ENCODE peak calls at places on chromosomes 4 and X, in ten cellular contexts. U is upper lobe of left lung, C is endodermal cell, S is upper lobe of right lung, X is suprapubic skin, P is heart left ventricle, A is left ventricle myocardium inferior, D is thyroid gland, V is thoracic aorta, Y is uterus. J is an unnamed sample.

GRCh38 chrX:71542825-71543224 is 9.9 kb downstream of the OGT start:
- DNase-seq in U (no peak), C (no peak), S (no peak), X (no peak), P (no peak), A (no peak), D (no peak), V (no peak), Y (no peak), J (no peak)

GRCh38 chr4:139735381-139736256 is 70.0 kb downstream of the MGST2 start:
- DNase-seq in U (peak; percentile 87), C (peak; percentile 81), S (peak; percentile 66), X (peak; percentile 76), P (peak; percentile 44), A (peak; percentile 35), D (peak; percentile 14), V (no peak), Y (peak; percentile 49), J (peak; percentile 83)

GRCh38 chr4:123672987-123673386 is 276.4 kb downstream of the SPRY1 start:
- DNase-seq in U (no peak), C (no peak), S (no peak), X (no peak), P (no peak), A (no peak), D (no peak), V (no peak), Y (no peak), J (no peak)

GRCh38 chrX:154373340-154374306 is 811 bp downstream of the FLNA start:
- DNase-seq in U (no peak), C (peak; percentile 92), S (peak; percentile 81), X (no peak), P (peak; percentile 63), A (peak; percentile 41), D (peak; percentile 71), V (no peak), Y (peak; percentile 69), J (peak; percentile 88)

GRCh38 chr4:185332575-185333464 is 62.9 kb downstream of the LRP2BP start:
- DNase-seq in U (no peak), C (no peak), S (no peak), X (no peak), P (no peak), A (no peak), D (no peak), V (no peak), Y (no peak), J (no peak)

GRCh38 chr4:169345207-169345788 is 74.5 kb upstream of the SH3RF1 start:
- DNase-seq in U (no peak), C (no peak), S (no peak), X (no peak), P (no peak), A (no peak), D (no peak), V (no peak), Y (no peak), J (no peak)

GRCh38 chr4:52111995-52112394 is 60.9 kb downstream of the SPATA18 start:
- DNase-seq in U (no peak), C (no peak), S (no peak), X (no peak), P (no peak), A (no peak), D (no peak), V (no peak), Y (no peak), J (no peak)

GRCh38 chr4:107734120-107734519 is 14.1 kb upstream of the PAPSS1 start:
- DNase-seq in U (no peak), C (peak; percentile 83), S (no peak), X (no peak), P (no peak), A (no peak), D (no peak), V (no peak), Y (no peak), J (no peak)

GRCh38 chr4:113978561-113979156 is 788 bp downstream of the ARSJ start:
- DNase-seq in U (peak; percentile 85), C (peak; percentile 75), S (peak; percentile 58), X (no peak), P (no peak), A (no peak), D (peak; percentile 5), V (no peak), Y (peak; percentile 36), J (no peak)

GRCh38 chr4:33160126-33160525 is 2440.0 kb downstream of the PCDH7 start:
- DNase-seq in U (no peak), C (peak; percentile 42), S (no peak), X (no peak), P (no peak), A (no peak), D (no peak), V (no peak), Y (no peak), J (no peak)

GRCh38 chrX:68945603-68946228 is 116.9 kb downstream of the EFNB1 start:
- DNase-seq in U (no peak), C (peak; percentile 80), S (no peak), X (no peak), P (no peak), A (no peak), D (no peak), V (no peak), Y (no peak), J (no peak)

GRCh38 chr4:129738175-129738574 is 642.2 kb downstream of the C4orf33 start:
- DNase-seq in U (no peak), C (no peak), S (no peak), X (no peak), P (no peak), A (no peak), D (no peak), V (no peak), Y (no peak), J (no peak)

DNA sequence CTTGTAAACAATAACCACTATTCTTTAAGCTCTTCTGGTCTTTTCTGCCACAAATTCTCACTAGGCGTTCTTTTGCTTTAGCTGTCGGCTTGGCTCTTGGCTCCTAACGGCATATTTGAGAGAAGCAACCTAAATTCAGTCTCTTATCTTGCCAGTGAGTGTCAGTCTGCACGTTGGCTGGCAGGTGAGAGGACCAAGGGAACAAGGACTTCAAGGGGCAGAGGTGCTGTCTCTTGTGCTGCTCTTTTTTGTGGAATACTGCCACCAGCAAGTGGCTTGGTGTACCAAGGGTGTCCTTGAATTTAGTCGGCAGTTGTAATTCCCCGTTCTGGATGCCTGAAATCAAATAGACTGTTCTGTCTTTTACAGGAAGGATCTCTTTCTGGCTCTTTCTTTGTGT is 77.8 kb upstream of the SLC4A4 start:
- DNase-seq in U (no peak), C (no peak), S (no peak), X (no peak), P (peak; percentile 41), A (peak; percentile 23), D (peak; percentile 37), V (no peak), Y (no peak), J (no peak)
- TF ChIP-seq CTCF in U (no peak), C (no peak), S (no peak), X (no peak), P (no peak), A (no peak), D (no peak), V (no peak), Y (no peak), J (no peak)

GRCh38 chr4:18343581-18343980 is 322.0 kb upstream of the LCORL start:
- DNase-seq in U (no peak), C (no peak), S (no peak), X (no peak), P (no peak), A (no peak), D (no peak), V (no peak), Y (no peak), J (no peak)
- H3K9me3 ChIP-seq in U (no peaks in the 10 kb centered on the region), C (no peaks in the 10 kb centered on the region), S (no peaks in the 10 kb centered on the region), X (no peaks in the 10 kb centered on the region), P (no peaks in the 10 kb centered on the region), A (peaks cover 18% of the 10 kb centered on the region), D (no peaks in the 10 kb centered on the region), V (no peaks in the 10 kb centered on the region), Y (no peaks in the 10 kb centered on the region), J (no peaks in the 10 kb centered on the region)

GRCh38 chr4:80204433-80204832 is 7.1 kb downstream of the PRDM8 start:
- DNase-seq in U (no peak), C (no peak), S (no peak), X (no peak), P (no peak), A (no peak), D (no peak), V (no peak), Y (no peak), J (no peak)
- H3K36me3 ChIP-seq in U (no peaks in the 10 kb centered on the region), C (no peaks in the 10 kb centered on the region), S (no peaks in the 10 kb centered on the region), X (no peaks in the 10 kb centered on the region), P (no peaks in the 10 kb centered on the region), A (no peaks in the 10 kb centered on the region), D (no peaks in the 10 kb centered on the region), V (no peaks in the 10 kb centered on the region), Y (no peaks in the 10 kb centered on the region), J (no peaks in the 10 kb centered on the region)

GRCh38 chrX:149527705-149528104 is 13.1 kb upstream of the EOLA1 start:
- DNase-seq in U (no peak), C (peak; percentile 59), S (no peak), X (no peak), P (no peak), A (no peak), D (no peak), V (no peak), Y (no peak), J (no peak)
- TF ChIP-seq CTCF in U (peak; percentile 43), C (peak; percentile 60), S (peak; percentile 46), X (peak; percentile 47), P (peak; percentile 17), A (peak; percentile 58), D (no peak), V (peak; percentile 54), Y (peak; percentile 39), J (peak; percentile 28)